ENCODE peak calls at places on chromosome 11, in four cellular contexts. G is HepG2, K is K562, U is GM12878. J is an unnamed sample.

GRCh38 chr11:106959800-106960199 is 58.5 kb downstream of the GUCY1A2 start:
- DNase-seq in G (no peak), K (no peak), U (no peak), J (no peak)

GRCh38 chr11:86923993-86924766 is 31.0 kb downstream of the FZD4 start:
- DNase-seq in G (peak; percentile 72), K (peak; percentile 66), U (no peak), J (peak; percentile 69)

GRCh38 chr11:72330131-72330727 is 86.3 kb upstream of the PHOX2A start:
- DNase-seq in G (no peak), K (no peak), U (no peak), J (no peak)

GRCh38 chr11:74932169-74932568 is 16.7 kb downstream of the XRRA1 start:
- DNase-seq in G (no peak), K (no peak), U (no peak), J (no peak)

GRCh38 chr11:94623120-94623735 is 56.1 kb downstream of the PIWIL4 start:
- DNase-seq in G (peak; percentile 74), K (peak; percentile 84), U (peak; percentile 16), J (peak; percentile 77)

GRCh38 chr11:120563698-120564572 is 52.4 kb downstream of the GRIK4 start:
- DNase-seq in G (no peak), K (no peak), U (no peak), J (peak; percentile 68)

GRCh38 chr11:10742460-10743208 is 8.4 kb upstream of the CTR9 start:
- DNase-seq in G (no peak), K (peak; percentile 80), U (no peak), J (no peak)

GRCh38 chr11:9066432-9066925 is 24.9 kb downstream of the SCUBE2 start:
- DNase-seq in G (peak; percentile 17), K (no peak), U (no peak), J (peak; percentile 22)

GRCh38 chr11:26846222-26846621 is 124.4 kb upstream of the SLC5A12 start:
- DNase-seq in G (no peak), K (no peak), U (no peak), J (no peak)

GRCh38 chr11:12150831-12151382 is 40.5 kb downstream of the MICAL2 start:
- DNase-seq in G (no peak), K (peak; percentile 77), U (no peak), J (no peak)

GRCh38 chr11:65216830-65217229 is 35.1 kb downstream of the CAPN1 start:
- DNase-seq in G (no peak), K (no peak), U (no peak), J (no peak)

GRCh38 chr11:78420255-78420764 is 2.7 kb upstream of the GAB2 start:
- DNase-seq in G (peak; percentile 33), K (peak; percentile 76), U (no peak), J (peak; percentile 72)

GRCh38 chr11:5891216-5891800 is 1.7 kb upstream of the OR52E5 start:
- DNase-seq in G (no peak), K (peak; percentile 20), U (peak; percentile 0), J (no peak)

DNA sequence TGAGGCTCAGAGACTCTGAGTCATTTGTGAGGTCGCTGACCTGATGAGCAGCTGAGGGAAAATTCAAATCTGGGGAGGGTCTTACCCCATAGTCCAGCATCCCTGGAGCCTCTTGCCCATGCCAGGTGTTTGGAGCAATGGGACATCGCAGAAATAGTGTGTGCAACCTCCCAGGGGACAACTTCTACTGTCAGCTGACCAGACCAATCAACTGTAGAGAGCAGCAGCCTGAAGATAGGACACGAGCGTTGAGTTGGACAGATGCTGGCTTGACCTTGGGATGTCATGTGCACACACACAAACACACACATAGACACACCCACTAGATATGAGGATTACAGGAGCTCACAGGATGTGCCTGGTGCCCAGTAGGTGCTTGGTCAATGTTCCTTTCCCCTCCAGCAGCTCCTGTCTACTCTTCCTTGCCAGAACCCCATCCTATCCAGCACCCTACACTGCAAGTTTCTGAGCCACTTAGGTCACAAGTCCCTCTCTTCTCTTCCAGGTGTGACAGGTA is 59.1 kb upstream of the MPEG1 start:
- DNase-seq in G (no peak), K (no peak), U (no peak), J (no peak)
- TF ChIP-seq CREM in G (no peak), K (no peak), U (no peak), J (no peak)

GRCh38 chr11:22703561-22703960 is 37.1 kb downstream of the GAS2 start:
- DNase-seq in G (peak; percentile 83), K (no peak), U (no peak), J (no peak)
- TF ChIP-seq CREM in G (no peak), K (no peak), U (no peak), J (no peak)

GRCh38 chr11:47977651-47978050 is 2.7 kb upstream of the PTPRJ start:
- DNase-seq in G (no peak), K (no peak), U (no peak), J (no peak)
- TF ChIP-seq CREM in G (no peak), K (no peak), U (no peak), J (no peak)

GRCh38 chr11:1005913-1006312 is 30.6 kb downstream of the MUC6 start:
- DNase-seq in G (no peak), K (no peak), U (no peak), J (no peak)
- TF ChIP-seq CREM in G (no peak), K (no peak), U (no peak), J (no peak)

DNA sequence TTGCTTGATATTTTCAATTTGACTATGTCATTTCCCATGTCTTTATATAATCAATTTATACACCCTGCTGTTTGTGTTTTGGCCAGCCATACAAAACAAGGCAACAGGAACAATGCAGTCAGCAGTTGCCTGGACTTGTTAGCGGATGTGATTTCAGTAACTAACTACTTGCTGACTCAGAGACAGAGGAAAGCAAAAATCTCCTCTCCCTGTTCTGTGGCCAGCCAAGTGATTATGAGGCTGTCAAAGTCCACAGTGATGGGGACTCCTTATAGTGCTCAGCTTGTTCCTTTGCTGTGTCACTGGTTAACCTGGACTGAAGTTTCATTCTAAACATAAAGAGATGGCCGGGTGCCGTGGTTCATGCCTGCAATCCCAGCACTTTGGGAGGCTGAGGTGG is 32.6 kb upstream of the APLP2 start:
- DNase-seq in G (peak; percentile 77), K (peak; percentile 10), U (no peak), J (no peak)
- TF ChIP-seq CREM in G (no peak), K (no peak), U (no peak), J (no peak)

GRCh38 chr11:57379732-57380131 is 1.2 kb downstream of the PRG3 start:
- DNase-seq in G (no peak), K (peak; percentile 58), U (no peak), J (peak; percentile 82)
- TF ChIP-seq CREM in G (no peak), K (no peak), U (no peak), J (no peak)

DNA sequence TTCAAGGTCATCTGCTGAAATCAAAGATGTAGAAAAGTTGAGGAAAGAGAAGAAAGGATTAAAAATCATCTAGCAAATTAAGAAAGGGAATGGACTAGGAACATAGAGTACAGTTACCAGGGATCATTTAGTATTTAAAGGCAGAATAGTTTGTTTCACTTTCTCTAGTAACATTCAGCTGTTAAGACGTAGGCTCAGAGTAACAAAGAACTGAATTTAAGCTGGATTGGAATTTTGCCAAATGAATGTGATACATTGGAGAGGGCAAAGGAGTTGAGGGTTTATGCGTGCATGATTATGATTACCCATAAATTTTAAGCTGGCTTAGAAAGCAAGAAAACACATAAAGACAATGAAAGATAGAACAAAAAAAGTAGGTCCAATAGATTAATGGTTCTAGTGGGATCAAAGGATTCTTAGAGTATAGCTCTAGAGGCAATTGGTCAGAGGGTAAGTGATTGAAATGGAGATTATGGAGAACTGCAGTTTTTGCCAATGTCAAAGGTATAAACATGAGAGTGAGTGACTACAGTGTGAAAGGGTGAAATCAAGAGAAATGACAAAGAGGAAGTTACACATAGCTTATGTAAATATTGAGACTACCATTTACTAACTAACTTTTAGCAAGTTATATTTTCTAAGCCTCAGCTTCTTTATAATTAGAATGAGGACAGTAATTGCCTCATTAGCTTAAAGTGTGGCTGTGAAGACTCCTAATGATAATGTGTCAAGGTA is 190.0 kb downstream of the GRIA4 start:
- DNase-seq in G (no peak), K (no peak), U (no peak), J (no peak)
- TF ChIP-seq CREM in G (no peak), K (no peak), U (no peak), J (no peak)

J was measured in WTC11.